ENCODE peak calls at places on chromosomes 13 and 19, in six cellular contexts. X is tibial artery, Q is adipocyte, W is A549, U is left ventricle myocardium inferior, H is mucosa of descending colon. D is an unnamed sample.

GRCh38 chr19:54470991-54471782 is 1.9 kb downstream of the CDC42EP5 start:
- DNase-seq in X (no peak), Q (peak), W (no peak), U (peak), H (peak), D (no peak)

GRCh38 chr19:19461671-19462622 is 53.4 kb downstream of the TSSK6 start:
- DNase-seq in X (peak), Q (peak), W (no peak), U (peak), H (peak), D (no peak)

GRCh38 chr13:99288069-99288468 is 19.1 kb downstream of the GPR183 start:
- DNase-seq in X (no peak), Q (no peak), W (no peak), U (no peak), H (no peak), D (no peak)

GRCh38 chr13:81540777-81541176 is 1199.9 kb upstream of the SPRY2 start:
- DNase-seq in X (no peak), Q (peak), W (peak), U (no peak), H (no peak), D (no peak)

GRCh38 chr13:66534561-66534960 is 695.6 kb downstream of the PCDH9 start:
- DNase-seq in X (no peak), Q (peak), W (no peak), U (no peak), H (no peak), D (no peak)

GRCh38 chr13:102913924-102914628 is 68.2 kb downstream of the ERCC5 start:
- DNase-seq in X (no peak), Q (peak), W (no peak), U (no peak), H (no peak), D (no peak)

GRCh38 chr13:37138169-37138568 is 32.7 kb upstream of the CSNK1A1L start:
- DNase-seq in X (no peak), Q (no peak), W (peak), U (no peak), H (no peak), D (no peak)

GRCh38 chr19:57850553-57851017 is 926 bp downstream of the ZNF587 start:
- DNase-seq in X (no peak), Q (peak), W (peak), U (no peak), H (peak), D (no peak)

GRCh38 chr19:16342002-16342715 is 17.5 kb downstream of the KLF2 start:
- DNase-seq in X (peak), Q (no peak), W (no peak), U (peak), H (no peak), D (peak)

GRCh38 chr19:8081569-8082550 is 29.3 kb downstream of the CCL25 start:
- DNase-seq in X (no peak), Q (no peak), W (peak), U (no peak), H (no peak), D (no peak)

GRCh38 chr19:7589822-7590221 is 5.8 kb upstream of the CAMSAP3 start:
- DNase-seq in X (no peak), Q (no peak), W (no peak), U (no peak), H (no peak), D (no peak)

GRCh38 chr13:37209621-37210020 is 104.2 kb upstream of the CSNK1A1L start:
- DNase-seq in X (no peak), Q (no peak), W (no peak), U (no peak), H (no peak), D (no peak)

GRCh38 chr19:2209408-2209807 is 26.7 kb downstream of the PLEKHJ1 start:
- DNase-seq in X (no peak), Q (no peak), W (no peak), U (no peak), H (no peak), D (no peak)

GRCh38 chr19:57465680-57466381 is 8.9 kb upstream of the VN1R1 start:
- DNase-seq in X (no peak), Q (no peak), W (peak), U (no peak), H (no peak), D (no peak)

GRCh38 chr13:23087884-23088283 is 92.9 kb upstream of the SGCG start:
- DNase-seq in X (no peak), Q (peak), W (peak), U (no peak), H (no peak), D (peak)

GRCh38 chr19:30069535-30070197 is 127.6 kb downstream of the URI1 start:
- DNase-seq in X (no peak), Q (no peak), W (no peak), U (no peak), H (peak), D (no peak)

DNA sequence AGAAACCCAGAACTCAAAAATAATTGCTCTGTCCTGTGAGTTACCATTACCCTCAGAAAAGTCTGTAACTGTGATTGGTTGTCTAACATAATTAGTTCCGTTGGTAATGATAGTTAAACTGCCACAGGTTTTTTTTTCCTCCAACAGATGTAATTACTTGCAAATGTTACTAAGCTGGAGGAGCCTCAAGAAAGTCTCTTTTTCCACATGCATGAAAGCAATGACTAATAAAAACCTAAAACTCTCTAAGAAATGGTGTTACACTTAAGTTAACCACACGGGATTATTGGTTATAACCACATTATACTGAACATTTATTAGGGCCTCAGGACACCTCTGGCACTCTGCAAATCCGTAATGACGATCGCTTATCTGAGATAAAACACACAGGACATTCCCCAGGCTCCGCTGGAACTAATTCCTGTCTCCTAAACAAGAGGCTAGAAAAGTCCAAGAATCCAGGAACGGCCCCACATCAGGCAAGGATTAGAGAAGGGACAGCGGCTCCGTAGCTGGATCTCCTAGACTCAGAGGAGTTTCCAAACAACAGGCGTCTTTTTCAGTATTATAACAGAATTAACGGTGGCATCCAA is 753 bp downstream of the ZNF235 start:
- DNase-seq in X (no peak), Q (peak), W (peak), U (no peak), H (no peak), D (peak)
- H3K4me3 ChIP-seq in X (peak), Q (peak), W (peak), U (peak), H (peak), D (peak)

GRCh38 chr19:887599-887998 is 5.4 kb downstream of the MED16 start:
- DNase-seq in X (no peak), Q (no peak), W (no peak), U (no peak), H (no peak), D (no peak)
- H3K4me3 ChIP-seq in X (no peak), Q (no peak), W (no peak), U (no peak), H (no peak), D (no peak)

GRCh38 chr13:42114912-42115311 is 66.5 kb downstream of the DGKH start:
- DNase-seq in X (no peak), Q (no peak), W (no peak), U (no peak), H (no peak), D (no peak)

GRCh38 chr13:42116225-42116624 is 67.8 kb downstream of the DGKH start:
- DNase-seq in X (no peak), Q (no peak), W (no peak), U (no peak), H (no peak), D (no peak)

GRCh38 chr13:42113478-42113877 is 65.0 kb downstream of the DGKH start:
- DNase-seq in X (no peak), Q (no peak), W (no peak), U (no peak), H (no peak), D (no peak)

GRCh38 chr13:42112864-42113263 is 64.4 kb downstream of the DGKH start:
- DNase-seq in X (no peak), Q (no peak), W (no peak), U (no peak), H (no peak), D (no peak)

DNA sequence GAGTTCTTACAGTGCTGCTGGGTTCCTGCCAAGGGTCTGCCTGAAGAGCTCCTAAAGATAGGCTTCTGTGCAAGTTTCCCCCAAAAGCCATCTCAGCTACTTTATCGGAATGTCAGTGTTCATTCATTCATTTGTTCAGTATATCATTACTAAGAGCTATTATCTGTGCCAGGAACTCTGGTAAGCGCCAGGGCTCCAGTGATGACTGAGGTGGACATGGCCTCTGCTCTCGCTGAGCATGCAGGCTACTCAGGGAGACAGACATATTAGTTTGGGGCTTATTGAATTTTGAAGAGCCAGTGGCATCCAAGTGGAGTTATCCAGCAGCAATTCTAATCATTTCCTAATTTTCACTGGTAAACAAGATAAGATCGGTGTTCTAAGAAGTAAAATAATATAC is 65.8 kb downstream of the DGKH start:
- DNase-seq in X (no peak), Q (no peak), W (no peak), U (no peak), H (no peak), D (no peak)
- H3K4me3 ChIP-seq in X (no peak), Q (no peak), W (no peak), U (no peak), H (no peak), D (no peak)

DNA sequence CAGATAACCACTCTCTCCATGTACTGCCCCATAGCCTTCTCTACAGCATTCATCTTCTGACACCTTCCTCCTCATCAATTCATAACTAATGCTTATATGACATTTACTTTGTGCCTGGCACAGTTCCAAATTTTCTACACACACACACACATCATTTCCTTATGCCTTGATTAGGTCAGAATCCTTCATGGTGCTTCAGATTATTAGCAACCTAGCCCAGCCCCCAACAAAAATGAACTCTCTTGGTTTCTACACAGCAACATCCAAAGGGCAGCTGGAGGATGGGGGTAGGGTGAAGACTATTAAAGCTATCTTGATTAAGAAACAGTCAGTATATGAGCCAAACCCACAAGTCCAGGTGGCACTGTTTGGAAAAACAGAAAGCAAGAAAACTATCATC is 3.7 kb downstream of the RUBCNL start:
- DNase-seq in X (no peak), Q (no peak), W (no peak), U (no peak), H (no peak), D (no peak)
- H3K4me3 ChIP-seq in X (no peak), Q (no peak), W (no peak), U (no peak), H (no peak), D (no peak)

GRCh38 chr13:45243072-45243471 is 42.2 kb upstream of the KCTD4 start:
- DNase-seq in X (no peak), Q (no peak), W (no peak), U (no peak), H (peak), D (no peak)
- H3K4me3 ChIP-seq in X (no peak), Q (no peak), W (no peak), U (no peak), H (no peak), D (no peak)

D was measured in MG63.